ENCODE peak calls at places on chromosomes 1 and 21, in six cellular contexts. I is K562, D is GM12891, H is HepG2, Z is H1, C is GM12878. G is an unnamed sample.

GRCh38 chr1:225347123-225347683 is 80.6 kb downstream of the LBR start:
- DNase-seq in I (no peak), D (no peak), H (no peak), Z (no peak), C (peak; percentile 9), G (no peak)

GRCh38 chr1:223811634-223812101 is 34.1 kb downstream of the TP53BP2 start:
- DNase-seq in I (no peak), D (no peak), H (peak; percentile 16), Z (no peak), C (no peak), G (no peak)

GRCh38 chr1:204684551-204685235 is 845 bp downstream of the LRRN2 start:
- DNase-seq in I (no peak), D (peak; percentile 31), H (no peak), Z (peak; percentile 74), C (no peak), G (peak; percentile 37)

GRCh38 chr1:1437904-1438376 is 2.5 kb downstream of the VWA1 start:
- DNase-seq in I (no peak), D (no peak), H (peak; percentile 91), Z (no peak), C (peak; percentile 42), G (peak; percentile 41)

GRCh38 chr1:26287033-26287711 is 7.3 kb downstream of the SH3BGRL3 start:
- DNase-seq in I (peak; percentile 94), D (peak; percentile 55), H (no peak), Z (no peak), C (no peak), G (peak; percentile 71)

GRCh38 chr1:172266528-172267174 is 153.8 kb upstream of the C1orf105 start:
- DNase-seq in I (no peak), D (no peak), H (no peak), Z (no peak), C (no peak), G (no peak)

GRCh38 chr1:88731475-88731874 is 47.4 kb downstream of the PKN2 start:
- DNase-seq in I (peak; percentile 9), D (no peak), H (no peak), Z (no peak), C (no peak), G (no peak)

GRCh38 chr1:157270705-157271274 is 132.6 kb upstream of the ETV3 start:
- DNase-seq in I (no peak), D (no peak), H (no peak), Z (no peak), C (no peak), G (no peak)

GRCh38 chr1:205826975-205827374 is 14.0 kb upstream of the SLC41A1 start:
- DNase-seq in I (no peak), D (no peak), H (no peak), Z (no peak), C (no peak), G (no peak)

GRCh38 chr1:10776206-10776905 is 20.1 kb downstream of the CASZ1 start:
- DNase-seq in I (no peak), D (no peak), H (no peak), Z (no peak), C (no peak), G (no peak)

GRCh38 chr21:44370027-44370735 is 16.8 kb downstream of the TRPM2 start:
- DNase-seq in I (peak; percentile 56), D (no peak), H (peak; percentile 54), Z (peak; percentile 77), C (no peak), G (no peak)

GRCh38 chr1:2459757-2460156 is 16.3 kb upstream of the PLCH2 start:
- DNase-seq in I (no peak), D (no peak), H (no peak), Z (no peak), C (no peak), G (no peak)

GRCh38 chr1:234408757-234409156 is 35.5 kb downstream of the COA6 start:
- DNase-seq in I (no peak), D (no peak), H (no peak), Z (no peak), C (no peak), G (no peak)

GRCh38 chr1:232684331-232685105 is 54.6 kb upstream of the SIPA1L2 start:
- DNase-seq in I (no peak), D (no peak), H (no peak), Z (no peak), C (no peak), G (no peak)

GRCh38 chr1:232211149-232211548 is 418.8 kb downstream of the SIPA1L2 start:
- DNase-seq in I (peak; percentile 14), D (no peak), H (peak; percentile 2), Z (peak; percentile 75), C (no peak), G (no peak)

GRCh38 chr1:222931018-222931417 is 116.2 kb downstream of the DISP1 start:
- DNase-seq in I (no peak), D (no peak), H (no peak), Z (no peak), C (no peak), G (no peak)

GRCh38 chr1:93758842-93759515 is 77.3 kb upstream of the BCAR3 start:
- DNase-seq in I (no peak), D (no peak), H (peak; percentile 94), Z (no peak), C (no peak), G (no peak)

GRCh38 chr1:147815503-147815902 is 55.1 kb upstream of the GJA5 start:
- DNase-seq in I (no peak), D (no peak), H (no peak), Z (no peak), C (no peak), G (no peak)

GRCh38 chr1:33661791-33662190 is 189.3 kb downstream of the ZSCAN20 start:
- DNase-seq in I (no peak), D (no peak), H (no peak), Z (no peak), C (no peak), G (no peak)

GRCh38 chr1:115828101-115829022 is 12.6 kb downstream of the NHLH2 start:
- DNase-seq in I (peak; percentile 40), D (no peak), H (no peak), Z (peak; percentile 66), C (no peak), G (no peak)

GRCh38 chr1:43152866-43153265 is 19.2 kb downstream of the EBNA1BP2 start:
- DNase-seq in I (no peak), D (no peak), H (no peak), Z (no peak), C (no peak), G (no peak)

GRCh38 chr1:243473281-243474210 is 217.7 kb downstream of the SDCCAG8 start:
- DNase-seq in I (no peak), D (no peak), H (no peak), Z (no peak), C (no peak), G (no peak)

GRCh38 chr1:112707217-112708001 is 482 bp upstream of the RHOC start:
- DNase-seq in I (peak; percentile 95), D (peak; percentile 77), H (peak; percentile 83), Z (peak; percentile 94), C (no peak), G (peak; percentile 79)

GRCh38 chr1:53637726-53638640 is 101.0 kb downstream of the GLIS1 start:
- DNase-seq in I (no peak), D (no peak), H (no peak), Z (no peak), C (no peak), G (no peak)

GRCh38 chr1:201692307-201693018 is 136.5 kb upstream of the IPO9 start:
- DNase-seq in I (no peak), D (no peak), H (no peak), Z (no peak), C (no peak), G (no peak)

GRCh38 chr1:116855220-116855619 is 54.5 kb upstream of the PTGFRN start:
- DNase-seq in I (no peak), D (no peak), H (no peak), Z (no peak), C (no peak), G (no peak)

DNA sequence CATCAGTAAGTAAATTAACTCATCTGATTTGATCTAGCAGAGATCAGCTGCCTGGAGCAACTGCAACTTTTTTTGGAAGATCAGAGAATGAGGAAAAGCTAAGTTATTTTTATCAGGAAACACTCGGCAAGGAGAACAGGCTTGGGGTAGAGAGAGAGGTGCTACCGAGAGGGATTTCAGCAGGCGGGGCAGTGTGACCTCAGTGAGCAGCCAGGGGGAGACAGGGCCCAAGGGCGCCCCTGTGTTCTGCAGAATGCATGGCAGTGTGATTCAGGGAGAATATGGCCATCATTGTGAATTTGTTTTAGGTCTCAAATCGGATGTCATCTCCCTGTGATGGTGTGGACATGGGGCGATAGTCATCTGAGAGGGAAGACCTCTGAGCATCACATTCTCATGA is 484.1 kb upstream of the VAMP3 start:
- DNase-seq in I (no peak), D (no peak), H (no peak), Z (peak; percentile 45), C (no peak), G (no peak)
- TF ChIP-seq TAF1 in I (no peak), D (no peak), H (no peak), Z (no peak), C (no peak), G (no peak)

GRCh38 chr1:236139495-236139894 is 2.8 kb upstream of the GPR137B start:
- DNase-seq in I (no peak), D (no peak), H (no peak), Z (no peak), C (no peak), G (no peak)
- TF ChIP-seq POLR2A in I (no peak), D (no peak), H (no peak), Z (no peak), C (no peak), G (no peak)

GRCh38 chr21:45427331-45428271 is 22.6 kb downstream of the COL18A1 start:
- DNase-seq in I (peak; percentile 80), D (no peak), H (peak; percentile 93), Z (no peak), C (no peak), G (no peak)
- TF ChIP-seq POLR2AphosphoS5 in I (no peak), D (no peak), H (no peak), Z (no peak), C (no peak), G (no peak)

GRCh38 chr1:3502834-3503524 is 48.5 kb downstream of the ARHGEF16 start:
- DNase-seq in I (no peak), D (no peak), H (no peak), Z (no peak), C (no peak), G (no peak)

GRCh38 chr1:3503525-3503886 is 49.0 kb downstream of the ARHGEF16 start:
- DNase-seq in I (no peak), D (no peak), H (no peak), Z (no peak), C (no peak), G (no peak)

GRCh38 chr1:3504823-3505155 is 50.3 kb downstream of the ARHGEF16 start:
- DNase-seq in I (no peak), D (no peak), H (no peak), Z (no peak), C (no peak), G (no peak)

GRCh38 chr1:3505161-3505560 is 50.7 kb downstream of the ARHGEF16 start:
- DNase-seq in I (no peak), D (no peak), H (no peak), Z (no peak), C (no peak), G (no peak)

DNA sequence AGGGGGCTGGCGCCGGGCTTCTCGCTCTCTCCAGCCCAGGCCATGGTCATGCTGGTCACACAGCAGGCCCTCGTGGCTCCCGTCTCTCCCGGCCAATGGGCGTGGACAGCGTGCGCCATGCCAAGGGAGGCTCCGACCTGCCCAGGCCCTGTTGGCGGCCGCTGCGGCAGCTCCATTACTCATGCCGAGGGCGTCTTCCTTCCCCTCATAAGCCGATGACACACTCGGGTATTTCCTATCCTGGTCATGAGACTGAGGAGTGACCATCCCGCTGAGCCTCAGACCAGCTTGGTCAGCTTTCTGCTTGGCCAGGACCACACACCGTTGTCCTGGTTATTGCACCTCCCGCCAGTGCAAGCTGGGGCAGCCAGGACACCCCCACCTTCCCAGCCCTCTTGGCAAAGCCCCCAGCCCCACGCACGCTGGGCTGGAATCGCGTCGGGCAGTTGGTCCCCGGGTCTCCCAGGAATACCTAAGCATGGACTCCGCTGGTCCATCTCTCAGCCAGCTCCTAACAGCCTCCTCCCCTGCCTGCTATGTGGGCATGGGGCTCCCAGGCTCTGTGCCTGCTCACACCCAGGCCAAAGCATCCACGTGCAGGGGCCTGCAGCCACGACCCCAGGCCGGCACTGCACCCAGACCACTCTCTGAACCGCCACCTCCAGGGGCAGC is 49.8 kb downstream of the ARHGEF16 start:
- DNase-seq in I (no peak), D (no peak), H (no peak), Z (no peak), C (no peak), G (no peak)
- TF ChIP-seq TAF1 in I (no peak), D (no peak), H (no peak), Z (no peak), C (no peak), G (no peak)

G was measured in GM12892.